ENCODE peak calls at places on chromosomes 7 and 10, in five cellular contexts. Q is psoas muscle, K is foreskin fibroblast, B is NCI-H1694 treated with DMSO at 0.1 percent for 48 hours, J is NCI-H2029. M is an unnamed sample.

GRCh38 chr10:3785251-3785848 is 341 bp upstream of the KLF6 start:
- DNase-seq in B (peak; percentile 84), J (peak; percentile 79), Q (peak; percentile 99), K (peak; percentile 100), M (peak; percentile 84)

GRCh38 chr7:28755255-28755654 is 202.9 kb downstream of the TRIL start:
- DNase-seq in B (no peak), K (peak; percentile 84), J (no peak), Q (no peak), M (no peak)

GRCh38 chr10:71316081-71316785 is 2.8 kb upstream of the SLC29A3 start:
- DNase-seq in K (peak; percentile 19), Q (no peak), B (no peak), J (no peak), M (no peak)

GRCh38 chr7:3597243-3597642 is 296.2 kb downstream of the SDK1 start:
- DNase-seq in J (no peak), B (no peak), K (no peak), Q (no peak), M (no peak)

GRCh38 chr7:148914208-148914777 is 30.2 kb upstream of the EZH2 start:
- DNase-seq in B (no peak), J (no peak), K (peak; percentile 39), Q (no peak), M (no peak)

GRCh38 chr7:79332091-79332490 is 121.4 kb downstream of the MAGI2 start:
- DNase-seq in J (no peak), K (peak; percentile 53), Q (no peak), B (no peak), M (no peak)

GRCh38 chr7:69067397-69067796 is 530.9 kb upstream of the AUTS2 start:
- DNase-seq in J (peak; percentile 37), K (no peak), Q (no peak), B (peak; percentile 15), M (no peak)

GRCh38 chr7:134660961-134661376 is 14.3 kb downstream of the BPGM start:
- DNase-seq in B (no peak), J (no peak), K (peak; percentile 86), Q (no peak), M (no peak)

GRCh38 chr7:22860784-22861482 is 38.3 kb upstream of the TOMM7 start:
- DNase-seq in Q (no peak), K (peak; percentile 59), B (peak; percentile 22), J (no peak), M (no peak)

GRCh38 chr10:123287594-123288247 is 133.5 kb downstream of the BUB3 start:
- DNase-seq in B (no peak), J (no peak), K (no peak), Q (no peak), M (no peak)

GRCh38 chr10:127911218-127911866 is 4.4 kb downstream of the PTPRE start:
- DNase-seq in J (no peak), B (no peak), K (no peak), Q (no peak), M (no peak)

GRCh38 chr10:93749218-93749799 is 8.4 kb upstream of the LGI1 start:
- DNase-seq in J (peak; percentile 62), Q (no peak), K (peak; percentile 71), B (no peak), M (no peak)

GRCh38 chr10:59060852-59061251 is 115.6 kb upstream of the PHYHIPL start:
- DNase-seq in Q (no peak), J (no peak), B (no peak), K (no peak), M (no peak)

GRCh38 chr10:72904806-72905205 is 11.3 kb downstream of the OIT3 start:
- DNase-seq in B (no peak), Q (no peak), K (no peak), J (no peak), M (no peak)

GRCh38 chr10:6563075-6563474 is 17.0 kb downstream of the PRKCQ start:
- DNase-seq in J (no peak), B (no peak), K (no peak), Q (no peak), M (no peak)

GRCh38 chr10:43206391-43207235 is 60.3 kb downstream of the RASGEF1A start:
- DNase-seq in Q (peak; percentile 4), J (no peak), B (no peak), K (no peak), M (no peak)

GRCh38 chr10:61166489-61166888 is 222.5 kb upstream of the RHOBTB1 start:
- DNase-seq in K (no peak), J (no peak), Q (no peak), B (no peak), M (no peak)

GRCh38 chr10:72831696-72832355 is 61.7 kb upstream of the OIT3 start:
- DNase-seq in J (no peak), B (no peak), Q (no peak), K (no peak), M (no peak)

GRCh38 chr7:127392182-127392565 is 334 bp downstream of the ZNF800 start:
- DNase-seq in K (peak; percentile 84), Q (peak; percentile 70), J (peak; percentile 35), B (peak; percentile 24), M (peak; percentile 16)

GRCh38 chr10:113991091-113991860 is 52.4 kb upstream of the ADRB1 start:
- DNase-seq in B (no peak), J (no peak), K (peak; percentile 11), Q (no peak), M (no peak)

GRCh38 chr10:6068422-6068821 is 6.3 kb upstream of the IL2RA start:
- DNase-seq in J (no peak), B (no peak), K (no peak), Q (no peak), M (no peak)

GRCh38 chr10:18528292-18528691 is 123.1 kb downstream of the NSUN6 start:
- DNase-seq in Q (no peak), J (no peak), K (no peak), B (no peak), M (no peak)

GRCh38 chr10:114405011-114405350 is 679 bp upstream of the AFAP1L2 start:
- DNase-seq in K (peak; percentile 6), Q (no peak), B (no peak), J (no peak), M (no peak)

GRCh38 chr10:133325392-133325760 is 11.3 kb downstream of the CALY start:
- DNase-seq in K (peak; percentile 43), B (no peak), J (no peak), Q (no peak), M (no peak)

GRCh38 chr10:70115948-70116682 is 16.5 kb downstream of the AIFM2 start:
- DNase-seq in J (peak; percentile 7), B (peak; percentile 4), K (peak; percentile 56), Q (peak; percentile 38), M (no peak)

GRCh38 chr7:147861058-147861716 is 729.4 kb upstream of the C7orf33 start:
- DNase-seq in B (no peak), Q (no peak), K (no peak), J (peak; percentile 36), M (no peak)

GRCh38 chr10:104809288-104810090 is 168.4 kb downstream of the SORCS3 start:
- DNase-seq in Q (no peak), K (peak; percentile 56), B (no peak), J (peak; percentile 0), M (no peak)

GRCh38 chr7:139570626-139571025 is 47.1 kb downstream of the CLEC2L start:
- DNase-seq in Q (no peak), J (no peak), K (no peak), B (no peak), M (no peak)

GRCh38 chr10:96998329-96998888 is 166.3 kb downstream of the LCOR start:
- DNase-seq in Q (no peak), K (peak; percentile 71), J (no peak), B (no peak), M (no peak)

GRCh38 chr7:22361795-22362194 is 4.8 kb upstream of the RAPGEF5 start:
- DNase-seq in B (peak; percentile 76), J (peak; percentile 98), K (peak; percentile 22), Q (no peak), M (peak; percentile 25)

GRCh38 chr7:6529643-6530042 is 21.6 kb downstream of the GRID2IP start:
- DNase-seq in Q (no peak), B (no peak), J (no peak), K (no peak), M (no peak)

GRCh38 chr7:36923831-36924555 is 199.7 kb upstream of the AOAH start:
- DNase-seq in B (no peak), J (no peak), K (no peak), Q (no peak), M (no peak)

GRCh38 chr7:79298145-79298760 is 155.2 kb downstream of the MAGI2 start:
- DNase-seq in Q (no peak), J (no peak), B (peak; percentile 59), K (peak; percentile 78), M (no peak)

GRCh38 chr7:32043688-32044087 is 26.5 kb downstream of the PDE1C start:
- DNase-seq in J (no peak), B (no peak), Q (no peak), K (peak; percentile 7), M (no peak)

M was measured in NCI-H2107.